ENCODE peak calls at places on chromosome 15, in seven cellular contexts. O, U, A, C, B, Q and L are unnamed samples.

GRCh38 chr15:86201313-86202008 is 121.8 kb downstream of the AGBL1 start:
- DNase-seq in O (no peak), C (no peak), U (no peak), Q (no peak), B (no peak), A (no peak), L (no peak)

GRCh38 chr15:29686079-29686425 is 136.2 kb downstream of the TJP1 start:
- DNase-seq in O (no peak), U (no peak), A (no peak), C (no peak), B (no peak), Q (no peak), L (no peak)

GRCh38 chr15:75201609-75202250 is at the start of gene C15orf39:
- DNase-seq in C (peak), A (peak), B (peak), O (peak), Q (peak), U (peak), L (peak)

GRCh38 chr15:57893075-57893474 is 172.4 kb downstream of the ALDH1A2 start:
- DNase-seq in O (no peak), A (no peak), Q (no peak), U (no peak), C (no peak), B (no peak), L (no peak)

GRCh38 chr15:81418891-81419290 is 44.9 kb upstream of the TMC3 start:
- DNase-seq in Q (no peak), U (no peak), O (no peak), B (no peak), A (no peak), C (no peak), L (no peak)

GRCh38 chr15:81023483-81024264 is 23.0 kb downstream of the TLNRD1 start:
- DNase-seq in B (no peak), U (no peak), C (peak), A (peak), Q (no peak), O (no peak), L (no peak)

GRCh38 chr15:33742807-33743206 is 225.5 kb upstream of the CHRM5 start:
- DNase-seq in Q (peak), O (no peak), U (no peak), A (no peak), B (peak), C (no peak), L (no peak)

GRCh38 chr15:53447053-53447574 is 312.3 kb downstream of the WDR72 start:
- DNase-seq in B (no peak), U (no peak), C (no peak), Q (no peak), A (no peak), O (no peak), L (no peak)

GRCh38 chr15:52233405-52233804 is 42.2 kb upstream of the GNB5 start:
- DNase-seq in Q (no peak), B (no peak), U (no peak), C (no peak), O (no peak), A (no peak), L (no peak)

GRCh38 chr15:75921732-75922703 is 18.3 kb downstream of the FBXO22 start:
- DNase-seq in O (no peak), U (no peak), Q (peak), B (peak), A (no peak), C (no peak), L (no peak)

GRCh38 chr15:96334017-96334704 is 3.7 kb downstream of the NR2F2 start:
- DNase-seq in C (peak), B (no peak), Q (no peak), O (no peak), A (peak), U (no peak), L (no peak)

GRCh38 chr15:71437919-71438318 is 322.6 kb downstream of the THSD4 start:
- DNase-seq in O (no peak), U (no peak), A (no peak), Q (peak), C (no peak), B (no peak), L (no peak)

GRCh38 chr15:79673416-79674123 is 223.2 kb downstream of the MTHFS start:
- DNase-seq in O (no peak), B (no peak), U (no peak), C (no peak), A (no peak), Q (peak), L (no peak)

GRCh38 chr15:78419331-78419730 is 18.7 kb upstream of the IREB2 start:
- DNase-seq in B (no peak), U (no peak), A (no peak), Q (no peak), C (no peak), O (no peak), L (no peak)

GRCh38 chr15:39609166-39609918 is 28.5 kb downstream of the THBS1 start:
- DNase-seq in Q (no peak), U (no peak), B (no peak), C (no peak), A (no peak), O (no peak), L (no peak)

GRCh38 chr15:82548700-82549099 is 8.4 kb upstream of the RPS17 start:
- DNase-seq in O (no peak), Q (no peak), A (no peak), U (no peak), C (no peak), B (no peak), L (no peak)

GRCh38 chr15:75776075-75776443 is 63.4 kb upstream of the CSPG4 start:
- DNase-seq in B (peak), A (no peak), Q (peak), O (no peak), U (no peak), C (no peak), L (no peak)

GRCh38 chr15:25850154-25851111 is 12.7 kb downstream of the ATP10A start:
- DNase-seq in O (peak), B (peak), A (peak), U (peak), C (peak), Q (no peak), L (peak)

GRCh38 chr15:73751481-73751880 is 1.7 kb downstream of the INSYN1 start:
- DNase-seq in A (no peak), C (no peak), Q (no peak), B (no peak), O (no peak), U (no peak), L (no peak)

GRCh38 chr15:89851665-89852341 is 37.2 kb upstream of the ANPEP start:
- DNase-seq in C (no peak), O (no peak), Q (no peak), A (no peak), U (no peak), B (no peak), L (no peak)

GRCh38 chr15:80780416-80781221 is 1.4 kb downstream of the CEMIP start:
- DNase-seq in O (peak), C (no peak), A (peak), B (no peak), U (no peak), Q (no peak), L (no peak)

GRCh38 chr15:63440756-63441155 is 59.1 kb upstream of the CA12 start:
- DNase-seq in C (no peak), A (no peak), B (no peak), Q (no peak), U (no peak), O (no peak), L (no peak)

GRCh38 chr15:48185527-48185926 is 5.9 kb upstream of the CTXN2 start:
- DNase-seq in B (no peak), O (no peak), C (no peak), U (no peak), A (no peak), Q (no peak), L (no peak)

GRCh38 chr15:30953731-30954378 is 37.6 kb downstream of the MTMR10 start:
- DNase-seq in O (no peak), Q (peak), B (peak), U (no peak), A (peak), C (no peak), L (no peak)

GRCh38 chr15:66831801-66832390 is 129.9 kb downstream of the SMAD6 start:
- DNase-seq in B (no peak), A (no peak), Q (no peak), C (no peak), O (no peak), U (no peak), L (no peak)

GRCh38 chr15:73870700-73871408 is 2.5 kb upstream of the TBC1D21 start:
- DNase-seq in U (no peak), Q (peak), O (no peak), B (no peak), A (no peak), C (peak), L (no peak)

GRCh38 chr15:89462198-89462912 is 34.0 kb downstream of the RHCG start:
- DNase-seq in Q (peak), O (no peak), U (no peak), A (peak), B (peak), C (no peak), L (no peak)